ENCODE peak calls at places on chromosomes 7 and 10, in seven cellular contexts. I is GM23338, G is mammary epithelial cell, X is HCT116, N is GM12878, H is GM23248, A is fibroblast of lung. L is an unnamed sample.

GRCh38 chr10:74333174-74333573 is 182.2 kb downstream of the ADK start:
- DNase-seq in G (no peak), A (peak), I (no peak), X (no peak), N (no peak), H (peak), L (no peak)

GRCh38 chr7:3063016-3063753 is 19.5 kb upstream of the CARD11 start:
- DNase-seq in N (no peak), H (no peak), A (no peak), X (no peak), G (no peak), I (no peak), L (no peak)

GRCh38 chr7:157897686-157898085 is 560.9 kb downstream of the DNAJB6 start:
- DNase-seq in N (no peak), H (no peak), A (no peak), X (no peak), G (no peak), I (no peak), L (no peak)

GRCh38 chr10:131817866-131818509 is 82.8 kb upstream of the PPP2R2D start:
- DNase-seq in I (no peak), H (no peak), X (no peak), N (no peak), A (no peak), G (no peak), L (no peak)

GRCh38 chr10:6068422-6068821 is 6.3 kb upstream of the IL2RA start:
- DNase-seq in G (no peak), N (no peak), X (no peak), H (no peak), A (no peak), I (no peak), L (no peak)

GRCh38 chr7:46321556-46322205 is 400.6 kb upstream of the IGFBP3 start:
- DNase-seq in X (no peak), H (peak), I (no peak), G (no peak), A (peak), N (no peak), L (peak)

GRCh38 chr10:114051714-114052113 is 8.0 kb downstream of the ADRB1 start:
- DNase-seq in X (no peak), G (no peak), A (no peak), I (no peak), H (no peak), N (no peak), L (no peak)

GRCh38 chr7:158682456-158682855 is 22.1 kb downstream of the NCAPG2 start:
- DNase-seq in I (no peak), H (no peak), G (no peak), A (no peak), N (no peak), X (no peak), L (no peak)

GRCh38 chr10:128529225-128529624 is 403.0 kb upstream of the MKI67 start:
- DNase-seq in G (no peak), A (no peak), I (no peak), H (no peak), X (no peak), N (no peak), L (no peak)

GRCh38 chr10:123970927-123971286 is 79.3 kb upstream of the CPXM2 start:
- DNase-seq in H (no peak), A (no peak), I (no peak), X (no peak), G (no peak), N (no peak), L (no peak)

GRCh38 chr10:14553434-14553833 is 221.3 kb downstream of the FAM107B start:
- DNase-seq in X (no peak), N (no peak), G (peak), H (peak), A (peak), I (no peak), L (peak)

GRCh38 chr7:81460646-81461045 is 309.2 kb downstream of the HGF start:
- DNase-seq in X (no peak), I (no peak), H (no peak), G (no peak), A (no peak), N (no peak), L (no peak)

GRCh38 chr7:95630702-95631458 is 34.6 kb upstream of the PDK4 start:
- DNase-seq in H (peak), A (peak), I (no peak), G (peak), N (no peak), X (no peak), L (no peak)

GRCh38 chr7:111486472-111487142 is 75.7 kb downstream of the IMMP2L start:
- DNase-seq in H (peak), A (peak), X (peak), N (peak), I (peak), G (peak), L (peak)

GRCh38 chr7:112140600-112140999 is 65.6 kb downstream of the DOCK4 start:
- DNase-seq in A (no peak), X (no peak), N (no peak), H (no peak), I (no peak), G (no peak), L (no peak)

DNA sequence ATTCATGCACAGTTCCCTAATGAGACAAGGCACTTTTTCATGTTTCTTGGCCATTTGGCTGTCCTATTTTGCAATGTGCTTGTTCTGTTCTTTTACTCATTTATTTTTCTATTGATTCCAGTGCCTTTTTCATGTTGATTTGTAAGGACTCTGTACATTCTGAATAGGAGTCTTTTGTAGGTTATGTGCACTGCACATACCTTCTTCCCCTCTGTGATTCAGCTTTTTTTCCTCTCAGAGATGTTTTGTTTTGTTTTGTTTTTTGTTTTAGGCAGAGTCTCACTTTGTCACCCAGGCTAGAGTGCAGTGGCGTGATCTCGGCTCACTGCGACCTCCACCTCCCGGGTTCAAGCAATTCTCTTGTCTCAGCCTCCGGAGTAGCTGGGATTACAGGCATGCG is 59.7 kb downstream of the KCNH2 start:
- DNase-seq in A (no peak), N (no peak), X (no peak), I (no peak), G (no peak), H (no peak), L (no peak)
- TF ChIP-seq EZH2 in A (no peak), N (no peak), X (no peak), I (no peak), G (no peak), H (no peak), L (no peak)

GRCh38 chr7:50584793-50585399 is 19.7 kb upstream of the DDC start:
- DNase-seq in N (no peak), I (no peak), G (peak), H (no peak), X (no peak), A (no peak), L (no peak)

GRCh38 chr7:50577569-50577968 is 12.4 kb upstream of the DDC start:
- DNase-seq in G (no peak), X (no peak), H (no peak), A (no peak), N (no peak), I (no peak), L (no peak)

GRCh38 chr7:50584386-50584785 is 19.2 kb upstream of the DDC start:
- DNase-seq in N (no peak), A (no peak), X (no peak), G (no peak), I (no peak), H (no peak), L (no peak)

GRCh38 chr7:50580053-50580452 is 14.8 kb upstream of the DDC start:
- DNase-seq in A (no peak), H (no peak), X (no peak), G (no peak), I (no peak), N (no peak), L (peak)
- TF ChIP-seq EZH2 in A (no peak), H (no peak), X (no peak), G (no peak), I (no peak), N (no peak), L (no peak)

GRCh38 chr7:128363261-128363721 is 1.8 kb upstream of the PRRT4 start:
- DNase-seq in X (no peak), I (no peak), H (no peak), A (no peak), N (no peak), G (no peak), L (no peak)
- TF ChIP-seq EZH2 in X (no peak), I (peak), H (no peak), A (peak), N (no peak), G (no peak), L (no peak)

GRCh38 chr10:3787001-3787400 is 2.0 kb upstream of the KLF6 start:
- DNase-seq in H (peak), A (no peak), G (no peak), N (no peak), I (no peak), X (no peak), L (no peak)

GRCh38 chr10:3785849-3786290 is 861 bp upstream of the KLF6 start:
- DNase-seq in N (no peak), I (peak), A (peak), G (peak), X (no peak), H (peak), L (no peak)

GRCh38 chr10:3789621-3790020 is 4.6 kb upstream of the KLF6 start:
- DNase-seq in N (no peak), X (no peak), H (no peak), G (no peak), A (no peak), I (no peak), L (no peak)

GRCh38 chr10:3786295-3786981 is 1.4 kb upstream of the KLF6 start:
- DNase-seq in I (peak), A (peak), H (no peak), N (no peak), G (peak), X (peak), L (peak)

DNA sequence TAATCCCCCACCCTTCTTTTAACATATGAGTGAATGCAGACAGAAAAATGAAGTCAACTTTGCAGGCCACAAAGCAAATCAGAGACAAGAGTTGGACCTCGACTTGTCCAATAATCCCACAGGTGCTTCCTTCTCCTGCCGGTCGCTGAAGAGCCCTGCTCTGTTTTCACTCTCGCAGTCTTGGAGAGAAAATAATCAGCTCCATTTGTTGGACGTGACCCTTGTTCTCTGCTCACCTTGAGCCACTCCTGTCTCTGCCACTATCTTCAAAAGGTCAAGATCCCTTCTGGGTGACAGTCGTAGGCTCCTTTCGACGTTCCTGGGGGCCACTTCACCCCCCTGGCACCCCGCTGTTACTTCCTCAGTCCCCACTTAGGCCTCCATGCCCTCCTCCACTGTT is 2.8 kb upstream of the KLF6 start:
- DNase-seq in H (no peak), G (no peak), N (no peak), X (no peak), I (no peak), A (no peak), L (no peak)
- TF ChIP-seq EZH2 in H (no peak), G (no peak), N (no peak), X (no peak), I (no peak), A (no peak), L (no peak)

GRCh38 chr10:53770903-53771302 is 998.3 kb upstream of the MBL2 start:
- DNase-seq in I (no peak), N (no peak), H (no peak), X (no peak), A (no peak), G (no peak), L (no peak)

DNA sequence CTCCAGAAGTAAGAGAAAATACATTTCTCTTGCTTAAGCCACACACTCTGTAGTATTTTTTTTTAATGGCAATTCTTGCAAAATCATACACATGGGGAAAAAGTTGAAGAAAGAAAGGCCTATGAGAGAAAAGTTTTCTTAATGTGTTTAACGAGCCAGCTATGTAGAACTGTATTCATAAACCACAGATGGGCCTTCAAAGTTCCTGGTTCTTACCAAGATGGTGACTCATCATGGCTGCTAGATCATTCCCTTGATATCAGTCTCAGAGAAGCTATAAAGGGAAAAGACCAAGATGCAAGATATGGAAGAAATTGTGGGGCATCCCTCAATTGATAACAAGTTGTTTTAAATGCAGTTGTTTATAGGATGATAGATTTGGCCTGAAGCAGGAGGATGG is 992.7 kb upstream of the MBL2 start:
- DNase-seq in I (no peak), X (no peak), A (peak), N (no peak), G (peak), H (no peak), L (no peak)
- TF ChIP-seq EZH2 in I (no peak), X (no peak), A (no peak), N (no peak), G (no peak), H (no peak), L (no peak)

GRCh38 chr7:22277375-22277774 is 79.6 kb downstream of the RAPGEF5 start:
- DNase-seq in G (no peak), N (no peak), I (peak), H (no peak), X (no peak), A (no peak), L (no peak)
- TF ChIP-seq EZH2 in G (no peak), N (no peak), I (no peak), H (no peak), X (no peak), A (no peak), L (no peak)